ENCODE peak calls at places on chromosomes 12 and 14, in seven cellular contexts. L is AG09309, M is heart left ventricle, R is GM12878, O is sigmoid colon, N is foreskin fibroblast, Y is bronchial epithelial cell. U is an unnamed sample.

GRCh38 chr12:47393403-47393790 is 312.4 kb downstream of the RPAP3 start:
- DNase-seq in L (no peak), M (no peak), R (no peak), O (no peak), N (no peak), Y (no peak), U (no peak)

GRCh38 chr14:34030864-34031263 is 80.0 kb upstream of the EGLN3 start:
- DNase-seq in L (peak; percentile 58), M (peak; percentile 57), R (no peak), O (no peak), N (peak; percentile 88), Y (no peak), U (no peak)

GRCh38 chr12:62701492-62701891 is 233.5 kb downstream of the PPM1H start:
- DNase-seq in L (no peak), M (no peak), R (no peak), O (no peak), N (no peak), Y (no peak), U (no peak)

GRCh38 chr12:37547611-37548010 is 769.0 kb upstream of the ALG10B start:
- DNase-seq in L (no peak), M (no peak), R (no peak), O (no peak), N (no peak), Y (no peak), U (no peak)

GRCh38 chr14:35689000-35689460 is 120.1 kb downstream of the RALGAPA1 start:
- DNase-seq in L (no peak), M (no peak), R (no peak), O (no peak), N (no peak), Y (no peak), U (no peak)

GRCh38 chr14:72775923-72776554 is 117.9 kb downstream of the DPF3 start:
- DNase-seq in L (no peak), M (no peak), R (no peak), O (no peak), N (no peak), Y (no peak), U (no peak)

GRCh38 chr12:27109339-27110023 is 27.1 kb upstream of the C12orf71 start:
- DNase-seq in L (no peak), M (no peak), R (no peak), O (no peak), N (peak; percentile 70), Y (peak; percentile 33), U (no peak)

GRCh38 chr12:112299704-112300103 is 82.5 kb downstream of the HECTD4 start:
- DNase-seq in L (no peak), M (no peak), R (no peak), O (no peak), N (no peak), Y (no peak), U (no peak)

GRCh38 chr12:2156333-2156732 is 103.5 kb downstream of the CACNA1C start:
- DNase-seq in L (no peak), M (no peak), R (no peak), O (no peak), N (no peak), Y (no peak), U (no peak)

GRCh38 chr12:132488127-132489077 is 1.5 kb upstream of the FBRSL1 start:
- DNase-seq in L (no peak), M (peak; percentile 73), R (no peak), O (no peak), N (no peak), Y (no peak), U (no peak)

GRCh38 chr14:63633801-63634200 is 7.9 kb downstream of the WDR89 start:
- DNase-seq in L (no peak), M (no peak), R (no peak), O (no peak), N (peak; percentile 32), Y (no peak), U (no peak)
- TF ChIP-seq CTCF in L (no peak), M (peak; percentile 9), R (no peak), O (no peak), N (no peak), Y (no peak), U (no peak)

GRCh38 chr14:29310210-29310609 is 543.6 kb downstream of the FOXG1 start:
- DNase-seq in L (no peak), M (no peak), R (no peak), O (no peak), N (peak; percentile 20), Y (no peak), U (no peak)

GRCh38 chr14:29311983-29312382 is 545.4 kb downstream of the FOXG1 start:
- DNase-seq in L (no peak), M (no peak), R (no peak), O (no peak), N (peak; percentile 55), Y (peak; percentile 6), U (no peak)

DNA sequence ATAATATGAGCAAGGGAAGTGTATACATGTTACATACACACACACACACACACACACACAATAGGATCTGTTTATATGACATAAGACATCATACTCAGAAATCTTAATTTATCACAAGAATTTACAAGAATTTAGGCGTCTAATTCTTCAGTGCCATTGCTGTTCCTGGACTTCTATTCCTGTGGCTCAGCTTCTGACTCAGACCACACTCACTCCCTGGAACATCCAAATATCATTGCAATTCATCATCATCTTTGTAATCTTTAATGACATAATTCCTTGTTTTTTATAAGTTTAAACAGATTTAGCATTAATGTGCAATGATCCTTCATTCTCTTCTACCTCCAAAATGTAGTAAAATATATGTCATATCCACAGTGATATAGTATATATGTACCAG is 544.2 kb downstream of the FOXG1 start:
- DNase-seq in L (peak; percentile 56), M (no peak), R (no peak), O (no peak), N (peak; percentile 87), Y (peak; percentile 88), U (no peak)
- TF ChIP-seq CTCF in L (no peak), M (no peak), R (no peak), O (no peak), N (no peak), Y (no peak), U (no peak)

DNA sequence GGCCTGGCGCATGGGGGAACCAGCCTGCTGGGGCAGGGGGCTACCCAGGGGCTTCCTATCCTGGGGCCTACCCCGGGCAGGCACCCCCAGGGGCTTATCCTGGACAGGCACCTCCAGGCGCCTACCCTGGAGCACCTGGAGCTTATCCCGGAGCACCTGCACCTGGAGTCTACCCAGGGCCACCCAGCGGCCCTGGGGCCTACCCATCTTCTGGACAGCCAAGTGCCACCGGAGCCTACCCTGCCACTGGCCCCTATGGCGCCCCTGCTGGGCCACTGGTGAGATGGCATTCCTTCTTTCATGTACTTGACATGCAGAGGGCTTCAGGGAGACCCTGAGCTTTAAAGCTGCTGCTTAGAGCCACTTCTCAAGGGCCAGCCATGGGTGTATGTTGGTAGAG is 9.0 kb downstream of the LGALS3 start:
- DNase-seq in L (no peak), M (no peak), R (no peak), O (no peak), N (no peak), Y (no peak), U (no peak)
- TF ChIP-seq CTCF in L (peak; percentile 22), M (no peak), R (peak; percentile 31), O (no peak), N (no peak), Y (peak; percentile 13), U (peak; percentile 10)

GRCh38 chr12:103884316-103884715 is 43.3 kb upstream of the NT5DC3 start:
- DNase-seq in L (peak; percentile 45), M (no peak), R (no peak), O (no peak), N (peak; percentile 77), Y (peak; percentile 53), U (peak; percentile 65)
- TF ChIP-seq CTCF in L (peak; percentile 64), M (peak; percentile 55), R (peak; percentile 63), O (no peak), N (peak; percentile 61), Y (peak; percentile 43), U (peak; percentile 58)

GRCh38 chr14:69581316-69581935 is 6.8 kb upstream of the CCDC177 start:
- DNase-seq in L (no peak), M (no peak), R (no peak), O (no peak), N (no peak), Y (no peak), U (no peak)

GRCh38 chr14:69582829-69583228 is 8.2 kb upstream of the CCDC177 start:
- DNase-seq in L (no peak), M (no peak), R (no peak), O (no peak), N (no peak), Y (no peak), U (no peak)

GRCh38 chr14:69579476-69579875 is 4.8 kb upstream of the CCDC177 start:
- DNase-seq in L (no peak), M (no peak), R (no peak), O (no peak), N (no peak), Y (no peak), U (no peak)

GRCh38 chr14:69582207-69582606 is 7.5 kb upstream of the CCDC177 start:
- DNase-seq in L (no peak), M (no peak), R (no peak), O (no peak), N (peak; percentile 15), Y (peak; percentile 63), U (no peak)

DNA sequence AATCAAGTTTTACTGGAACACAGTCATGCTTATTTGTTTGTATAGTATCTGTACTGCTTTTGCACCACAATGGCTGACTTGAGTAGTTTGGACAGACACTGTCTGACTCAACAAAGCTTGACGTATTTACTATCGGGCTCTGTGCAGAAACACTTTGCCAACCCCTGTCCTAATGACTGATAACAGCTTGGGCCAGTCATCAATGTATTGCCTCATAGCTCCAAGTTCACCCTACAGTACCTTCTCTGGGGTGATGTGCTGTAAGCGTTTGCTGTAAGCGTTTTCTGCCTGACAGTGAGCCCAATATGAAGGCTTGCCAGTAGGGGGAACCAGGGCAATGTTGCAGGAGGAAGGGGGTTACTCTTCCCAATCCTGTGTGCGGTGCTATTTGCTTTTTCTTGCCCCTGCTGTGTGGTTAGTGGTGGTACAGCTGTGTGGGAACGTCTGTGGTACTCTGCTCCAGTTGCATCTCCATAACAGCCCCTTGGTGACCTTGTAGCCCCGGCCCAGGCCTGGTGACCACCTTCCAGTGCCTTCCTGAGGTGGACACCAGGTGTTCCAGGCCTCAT is 5.4 kb upstream of the CCDC177 start:
- DNase-seq in L (peak; percentile 94), M (no peak), R (no peak), O (no peak), N (peak; percentile 70), Y (peak; percentile 99), U (no peak)
- TF ChIP-seq CTCF in L (peak; percentile 72), M (peak; percentile 38), R (peak; percentile 47), O (no peak), N (peak; percentile 62), Y (peak; percentile 69), U (peak; percentile 43)